ENCODE peak calls at places on chromosome X, in ten cellular contexts. P, H, U, K, M, A, Y, R, F and S are unnamed samples.

GRCh38 chrX:135089126-135089525 is 31.2 kb downstream of the ETDB start:
- DNase-seq in Y (no peak), U (no peak), A (no peak), F (no peak), R (no peak), P (no peak), H (no peak), K (no peak), M (no peak), S (no peak)

GRCh38 chrX:151762802-151763201 is 28.3 kb downstream of the CNGA2 start:
- DNase-seq in K (no peak), R (no peak), P (no peak), H (no peak), Y (no peak), U (no peak), F (no peak), M (no peak), A (no peak), S (no peak)

GRCh38 chrX:154748712-154749339 is 2.1 kb downstream of the GAB3 start:
- DNase-seq in H (peak; percentile 69), M (no peak), Y (peak; percentile 45), P (peak; percentile 44), R (peak; percentile 24), A (peak; percentile 66), F (no peak), K (peak; percentile 69), U (peak; percentile 57), S (peak; percentile 54)

GRCh38 chrX:39508300-39508692 is 589.5 kb downstream of the BCOR start:
- DNase-seq in Y (no peak), K (no peak), A (no peak), M (no peak), H (no peak), U (peak; percentile 25), R (no peak), P (no peak), F (no peak), S (peak; percentile 46)

GRCh38 chrX:38768079-38768478 is 33.2 kb upstream of the MID1IP1 start:
- DNase-seq in P (peak; percentile 10), F (no peak), Y (peak; percentile 13), M (no peak), U (peak; percentile 11), K (peak; percentile 48), A (peak; percentile 52), H (peak; percentile 15), R (no peak), S (no peak)

GRCh38 chrX:139881130-139881529 is 51.7 kb downstream of the ATP11C start:
- DNase-seq in A (peak; percentile 78), K (peak; percentile 80), R (no peak), H (no peak), Y (no peak), F (no peak), P (no peak), M (no peak), U (no peak), S (no peak)

GRCh38 chrX:13485167-13485566 is 84.2 kb upstream of the EGFL6 start:
- DNase-seq in U (no peak), K (no peak), F (no peak), P (no peak), M (no peak), H (no peak), A (no peak), R (no peak), Y (peak; percentile 20), S (no peak)

GRCh38 chrX:15619053-15619772 is 18.5 kb upstream of the ACE2 start:
- DNase-seq in A (no peak), M (no peak), Y (peak; percentile 73), R (peak; percentile 17), F (no peak), K (no peak), H (no peak), U (no peak), P (no peak), S (no peak)

GRCh38 chrX:9048801-9049200 is 14.9 kb upstream of the FAM9B start:
- DNase-seq in U (no peak), Y (no peak), K (no peak), A (no peak), R (no peak), H (no peak), M (no peak), F (no peak), P (no peak), S (no peak)

GRCh38 chrX:130539721-130540321 is 138.0 kb downstream of the RBMX2 start:
- DNase-seq in H (peak; percentile 31), K (peak; percentile 68), A (peak; percentile 61), F (no peak), U (peak; percentile 45), Y (peak; percentile 20), R (peak; percentile 18), M (peak; percentile 32), P (peak; percentile 37), S (peak; percentile 56)

GRCh38 chrX:115642895-115643530 is 82.0 kb downstream of the PLS3 start:
- DNase-seq in R (peak; percentile 51), H (peak; percentile 69), U (peak; percentile 48), F (no peak), A (peak; percentile 71), Y (peak; percentile 11), K (peak; percentile 72), M (no peak), P (peak; percentile 35), S (peak; percentile 49)

GRCh38 chrX:17291141-17291900 is 83.7 kb upstream of the NHS start:
- DNase-seq in U (no peak), K (no peak), M (no peak), P (no peak), F (no peak), H (no peak), Y (peak; percentile 1), R (no peak), A (no peak), S (no peak)

GRCh38 chrX:16892504-16893362 is 22.6 kb upstream of the RBBP7 start:
- DNase-seq in K (peak; percentile 85), U (peak; percentile 60), F (no peak), H (peak; percentile 70), P (peak; percentile 67), A (peak; percentile 85), Y (peak; percentile 35), M (peak; percentile 49), R (peak; percentile 44), S (peak; percentile 67)

GRCh38 chrX:77953300-77953699 is 16.1 kb downstream of the PGAM4 start:
- DNase-seq in F (no peak), U (no peak), H (peak; percentile 32), M (no peak), P (no peak), K (no peak), R (no peak), A (no peak), Y (no peak), S (no peak)

GRCh38 chrX:47581731-47582647 is at the start of gene TIMP1:
- DNase-seq in H (peak; percentile 90), M (peak; percentile 79), U (peak; percentile 84), Y (peak; percentile 91), R (peak; percentile 86), F (peak; percentile 96), K (peak; percentile 97), A (peak; percentile 96), P (peak; percentile 86), S (peak; percentile 93)

GRCh38 chrX:96244955-96245354 is 439.7 kb upstream of the DIAPH2 start:
- DNase-seq in K (no peak), R (no peak), H (no peak), P (no peak), U (no peak), M (no peak), F (no peak), A (no peak), Y (no peak), S (no peak)

GRCh38 chrX:13179100-13179499 is 134.7 kb upstream of the FAM9C start:
- DNase-seq in A (no peak), H (no peak), F (no peak), K (no peak), M (no peak), P (no peak), Y (peak; percentile 8), R (no peak), U (no peak), S (no peak)

GRCh38 chrX:22399793-22400192 is 127.1 kb downstream of the CBLL2 start:
- DNase-seq in M (no peak), K (no peak), Y (peak; percentile 20), U (no peak), F (no peak), A (no peak), H (no peak), P (no peak), R (no peak), S (no peak)

GRCh38 chrX:1480082-1480785 is 27.5 kb upstream of the ASMTL start:
- DNase-seq in M (no peak), K (no peak), H (peak; percentile 42), Y (no peak), U (no peak), F (no peak), P (no peak), R (no peak), A (no peak), S (no peak)

GRCh38 chrX:57752866-57753265 is 72.8 kb upstream of the NLRP2B start:
- DNase-seq in P (no peak), K (no peak), H (no peak), U (no peak), Y (no peak), R (no peak), M (no peak), A (no peak), F (no peak), S (peak; percentile 2)
- TF ChIP-seq CTCF in P (no peak), K (no peak), H (no peak), U (no peak), Y (no peak), R (no peak), M (no peak), A (no peak), F (no peak), S (no peak)

GRCh38 chrX:107429090-107429489 is 20.4 kb upstream of the FRMPD3 start:
- DNase-seq in H (no peak), Y (no peak), P (no peak), R (no peak), U (no peak), K (peak; percentile 39), A (peak; percentile 30), M (no peak), F (no peak), S (no peak)
- TF ChIP-seq CTCF in H (peak; percentile 24), Y (no peak), P (peak; percentile 31), R (no peak), U (peak; percentile 65), K (peak; percentile 36), A (peak; percentile 45), M (no peak), F (peak; percentile 13), S (peak; percentile 35)

DNA sequence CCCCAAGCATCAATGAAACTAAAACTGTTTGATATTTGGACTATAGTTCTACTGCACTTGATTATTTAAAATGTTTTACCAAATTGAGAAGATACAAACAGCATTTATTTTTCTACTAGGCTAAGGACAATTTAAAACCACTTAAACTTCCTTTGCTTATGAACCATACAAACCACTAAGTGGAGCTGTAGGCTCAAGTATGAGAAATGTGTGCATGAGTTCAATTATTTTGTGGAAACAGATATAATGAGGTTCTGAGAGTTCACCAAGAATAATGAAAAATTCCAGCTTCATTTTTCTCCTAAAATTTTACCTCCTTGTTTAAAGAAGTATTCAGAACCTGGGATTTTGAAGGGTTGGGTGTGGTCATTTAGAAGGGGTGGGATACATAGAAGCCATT is 63.1 kb downstream of the SERPINA7 start:
- DNase-seq in H (no peak), P (no peak), F (no peak), M (no peak), K (peak; percentile 48), A (peak; percentile 42), U (no peak), Y (no peak), R (no peak), S (no peak)
- TF ChIP-seq CTCF in H (no peak), P (no peak), F (no peak), M (no peak), K (peak; percentile 24), A (no peak), U (peak; percentile 33), Y (no peak), R (no peak), S (no peak)

GRCh38 chrX:138150709-138151108 is 560.8 kb downstream of the FGF13 start:
- DNase-seq in F (no peak), U (peak; percentile 20), M (no peak), R (no peak), A (no peak), K (no peak), Y (no peak), P (no peak), H (no peak), S (no peak)
- TF ChIP-seq CTCF in F (no peak), U (peak; percentile 34), M (no peak), R (no peak), A (no peak), K (no peak), Y (no peak), P (peak; percentile 10), H (no peak), S (no peak)